ENCODE peak calls at places on chromosome 12, in four cellular contexts. F, D, Q and Z are unnamed samples.

GRCh38 chr12:124388679-124389536 is 94.0 kb downstream of the RFLNA start:
- DNase-seq in F (no peak), Q (peak), D (no peak), Z (no peak)

GRCh38 chr12:46292754-46293402 is 24.0 kb upstream of the SLC38A1 start:
- DNase-seq in D (no peak), Q (no peak), F (no peak), Z (no peak)

GRCh38 chr12:67595365-67595764 is 53.2 kb upstream of the DYRK2 start:
- DNase-seq in F (no peak), Q (no peak), D (no peak), Z (no peak)

GRCh38 chr12:48998497-48999353 is 450 bp downstream of the DDN start:
- DNase-seq in D (peak), Q (no peak), F (no peak), Z (no peak)

GRCh38 chr12:131280426-131280825 is 326.7 kb downstream of the ADGRD1 start:
- DNase-seq in D (no peak), F (no peak), Q (no peak), Z (no peak)

GRCh38 chr12:60693019-60693626 is 1097.3 kb downstream of the SLC16A7 start:
- DNase-seq in D (no peak), F (no peak), Q (no peak), Z (no peak)

GRCh38 chr12:131907379-131908081 is 13.1 kb downstream of the ULK1 start:
- DNase-seq in F (no peak), Q (no peak), D (no peak), Z (no peak)

GRCh38 chr12:19388131-19388549 is 51.2 kb upstream of the AEBP2 start:
- DNase-seq in D (no peak), F (no peak), Q (no peak), Z (no peak)

GRCh38 chr12:128098725-128099124 is 168.2 kb upstream of the TMEM132C start:
- DNase-seq in Q (no peak), D (no peak), F (no peak), Z (no peak)

GRCh38 chr12:64120568-64120967 is 101.5 kb downstream of the KICS2 start:
- DNase-seq in D (no peak), Q (no peak), F (no peak), Z (no peak)

GRCh38 chr12:8922544-8922943 is 8.2 kb downstream of the PHC1 start:
- DNase-seq in Q (no peak), D (no peak), F (no peak), Z (no peak)

GRCh38 chr12:22228022-22228875 is 106.3 kb downstream of the ST8SIA1 start:
- DNase-seq in Q (no peak), D (no peak), F (no peak), Z (no peak)

GRCh38 chr12:21939435-21939834 is 1.8 kb downstream of the ABCC9 start:
- DNase-seq in F (no peak), D (no peak), Q (no peak), Z (no peak)

GRCh38 chr12:16492240-16492639 is 113.7 kb downstream of the LMO3 start:
- DNase-seq in Q (no peak), D (no peak), F (no peak), Z (no peak)

GRCh38 chr12:26273811-26274210 is 78.4 kb downstream of the SSPN start:
- DNase-seq in D (peak), Q (no peak), F (no peak), Z (no peak)

GRCh38 chr12:104634044-104634443 is 177.3 kb downstream of the CHST11 start:
- DNase-seq in D (no peak), F (no peak), Q (no peak), Z (no peak)

GRCh38 chr12:116172224-116172849 is 105.2 kb downstream of the MED13L start:
- DNase-seq in D (peak), Q (no peak), F (no peak), Z (no peak)

GRCh38 chr12:116293687-116294463 is 16.4 kb upstream of the MED13L start:
- DNase-seq in D (no peak), F (no peak), Q (no peak), Z (no peak)

GRCh38 chr12:38555620-38556596 is 239.3 kb downstream of the ALG10B start:
- DNase-seq in D (no peak), F (no peak), Q (no peak), Z (no peak)

GRCh38 chr12:7602287-7602686 is 63.4 kb downstream of the APOBEC1 start:
- DNase-seq in Q (no peak), F (no peak), D (no peak), Z (no peak)

GRCh38 chr12:96520767-96521166 is 31.4 kb downstream of the CFAP54 start:
- DNase-seq in D (no peak), Q (no peak), F (no peak), Z (no peak)

GRCh38 chr12:32502693-32503510 is 103.5 kb downstream of the FGD4 start:
- DNase-seq in D (no peak), F (no peak), Q (peak), Z (no peak)
- TF ChIP-seq SPI1 in D (no peak), F (no peak), Q (no peak), Z (no peak)

DNA sequence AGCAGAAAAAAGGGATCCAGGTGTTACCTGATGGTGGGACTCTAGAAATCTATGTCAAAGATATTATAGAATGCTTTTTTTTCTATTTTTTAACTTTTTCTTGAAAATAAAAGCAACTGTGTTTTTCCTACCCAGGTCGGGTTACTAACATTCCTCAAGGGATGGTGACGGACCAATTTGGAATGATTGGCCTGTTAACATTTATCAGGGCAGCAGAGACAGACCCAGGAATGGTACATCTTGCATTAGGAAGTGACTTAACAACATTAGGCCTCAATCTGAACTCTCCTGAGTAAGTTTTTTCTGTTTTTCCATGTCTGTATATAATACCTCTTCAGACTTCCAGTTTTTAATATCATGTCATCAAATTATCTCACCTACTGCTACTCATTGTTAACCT is 27.6 kb upstream of the KCNMB4 start:
- DNase-seq in F (no peak), D (no peak), Q (no peak), Z (no peak)
- TF ChIP-seq SPI1 in F (no peak), D (no peak), Q (no peak), Z (no peak)

GRCh38 chr12:62519043-62519442 is 52.4 kb downstream of the MON2 start:
- DNase-seq in F (no peak), D (no peak), Q (no peak), Z (no peak)

GRCh38 chr12:62520361-62520760 is 53.7 kb downstream of the MON2 start:
- DNase-seq in D (no peak), F (no peak), Q (no peak), Z (no peak)

GRCh38 chr12:62522984-62523383 is 56.4 kb downstream of the MON2 start:
- DNase-seq in D (no peak), Q (no peak), F (no peak), Z (no peak)

GRCh38 chr12:62525306-62525705 is 58.7 kb downstream of the MON2 start:
- DNase-seq in D (no peak), Q (no peak), F (no peak), Z (no peak)

DNA sequence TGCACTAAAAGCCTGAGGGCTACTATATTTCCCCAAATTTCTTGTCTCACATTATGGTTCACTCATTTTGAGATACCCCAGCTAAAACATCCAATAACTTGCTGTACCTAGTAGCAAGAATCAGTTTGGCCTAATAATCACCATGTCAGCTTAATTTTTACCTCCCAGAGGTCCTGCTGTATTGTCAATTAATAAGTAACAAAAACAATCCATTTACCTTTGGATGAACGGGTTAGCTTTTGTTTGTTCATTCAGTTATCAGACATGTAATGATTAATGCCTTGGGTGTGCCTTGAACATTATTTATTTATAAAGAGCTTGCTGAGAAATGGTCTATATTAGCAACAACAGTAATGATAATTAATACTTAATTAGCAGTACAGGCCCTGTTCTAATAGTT is 57.0 kb downstream of the MON2 start:
- DNase-seq in Q (no peak), D (no peak), F (no peak), Z (no peak)
- TF ChIP-seq SPI1 in Q (no peak), D (no peak), F (no peak), Z (no peak)

DNA sequence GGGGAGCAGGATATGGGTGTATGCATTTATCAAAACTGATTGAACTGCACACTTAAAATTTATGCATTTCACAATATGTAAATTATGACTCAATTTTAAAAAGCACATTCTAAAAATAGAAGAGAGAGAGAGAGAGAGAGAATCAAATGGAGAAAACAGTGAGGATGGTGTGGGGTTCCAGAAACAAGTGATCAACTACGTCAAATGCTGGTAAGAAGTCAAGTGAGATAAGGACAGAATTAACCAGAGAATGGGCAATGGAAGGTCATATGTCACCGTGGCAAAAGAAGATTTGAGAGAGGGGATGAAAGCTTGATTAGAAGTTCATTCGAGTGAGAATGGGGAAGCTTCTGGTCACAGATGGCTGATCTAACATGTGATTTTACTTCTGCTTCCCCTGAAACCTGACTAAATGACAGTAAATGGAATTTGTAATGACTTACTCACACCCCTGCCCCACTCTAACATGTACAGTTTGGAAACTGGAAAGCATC is 276.4 kb upstream of the AMIGO2 start:
- DNase-seq in F (peak), D (no peak), Q (peak), Z (peak)
- TF ChIP-seq SPI1 in F (peak), D (no peak), Q (no peak), Z (peak)

GRCh38 chr12:69042557-69042956 is 109.6 kb upstream of the CPM start:
- DNase-seq in F (no peak), D (no peak), Q (no peak), Z (no peak)
- TF ChIP-seq SPI1 in F (no peak), D (no peak), Q (no peak), Z (no peak)

DNA sequence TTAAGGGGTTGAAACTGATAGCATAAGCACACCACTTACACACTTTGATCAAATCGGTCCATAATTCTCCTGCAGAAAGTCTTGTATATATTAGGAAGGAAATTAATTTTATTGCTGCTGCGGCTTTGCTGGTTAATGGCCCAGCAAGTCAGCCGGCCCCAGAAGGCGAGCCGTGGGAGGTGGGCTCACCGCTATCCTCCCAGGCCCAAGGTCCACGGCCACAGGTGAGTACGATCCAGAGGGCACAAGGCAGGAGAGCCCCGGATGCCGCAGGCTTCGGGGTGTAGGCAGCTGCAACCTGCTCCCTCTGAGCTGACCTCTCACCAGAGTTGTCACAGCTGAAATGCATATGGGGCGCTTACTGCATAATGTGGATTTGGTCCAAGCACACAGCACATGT is 165.7 kb downstream of the TBX5 start:
- DNase-seq in F (no peak), Q (no peak), D (no peak), Z (no peak)
- TF ChIP-seq SPI1 in F (no peak), Q (no peak), D (no peak), Z (no peak)

DNA sequence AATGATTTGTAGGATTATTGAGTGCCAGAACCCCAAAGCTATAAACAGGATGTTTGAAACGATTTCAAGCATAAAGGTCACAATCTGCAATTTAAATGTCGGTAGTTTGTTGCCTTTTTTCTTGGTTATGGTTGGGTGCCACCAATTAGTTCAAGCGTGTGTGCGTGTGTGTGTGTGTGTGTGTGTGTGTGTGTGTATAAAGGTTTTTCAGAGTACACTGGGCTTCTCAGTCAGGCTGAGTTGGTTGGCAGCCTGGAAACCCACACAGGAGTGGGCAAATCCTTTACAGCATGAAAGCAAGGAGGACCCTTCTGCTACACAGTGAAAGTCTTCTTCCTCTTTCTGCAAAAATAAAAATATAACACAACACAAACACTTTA is 13.4 kb upstream of the WSCD2 start:
- DNase-seq in F (no peak), Q (no peak), D (no peak), Z (no peak)
- TF ChIP-seq SPI1 in F (no peak), Q (no peak), D (no peak), Z (no peak)

DNA sequence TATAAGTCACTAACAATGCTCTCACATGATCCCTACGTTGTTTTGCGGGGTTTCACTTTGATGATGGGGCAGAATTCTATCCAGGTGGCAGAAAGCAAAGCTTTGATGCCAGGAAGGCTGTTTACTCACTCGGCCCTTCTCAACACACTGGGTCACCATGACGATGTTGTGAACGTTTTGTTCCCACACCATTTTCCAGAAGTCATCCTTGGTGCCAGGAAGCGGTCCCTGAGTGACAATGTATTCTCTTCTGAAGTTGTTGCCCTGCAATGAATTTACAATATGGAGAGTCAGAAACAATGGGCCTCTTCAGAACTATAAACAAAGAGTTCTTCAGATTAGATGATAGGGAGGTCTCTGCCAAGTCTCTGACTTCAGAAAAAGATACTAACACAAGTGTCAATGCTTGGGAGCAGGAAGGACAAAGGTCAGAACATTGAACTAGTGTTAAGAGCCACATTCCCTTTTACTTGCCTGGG is 101.3 kb downstream of the PTPRB start:
- DNase-seq in F (no peak), D (no peak), Q (no peak), Z (no peak)
- TF ChIP-seq SPI1 in F (no peak), D (no peak), Q (no peak), Z (no peak)

GRCh38 chr12:27673285-27673684 is 23.0 kb upstream of the REP15 start:
- DNase-seq in D (no peak), F (no peak), Q (no peak), Z (no peak)
- TF ChIP-seq SPI1 in D (no peak), F (no peak), Q (no peak), Z (no peak)